ENCODE peak calls at places on chromosomes 13 and 19, in four cellular contexts. T, U, D and G are unnamed samples.
A peak's percentile ranks its signal among the peaks of the same experiment; 100 is the strongest.

GRCh38 chr13:66992183-66992582 is 238.0 kb downstream of the PCDH9 start:
- DNase-seq in T (no peak), U (peak; percentile 74), D (no peak), G (peak; percentile 60)

GRCh38 chr19:43438291-43439162 is 23.8 kb downstream of the TEX101 start:
- DNase-seq in T (peak; percentile 54), U (no peak), D (no peak), G (no peak)

GRCh38 chr19:2885736-2886135 is 15.0 kb upstream of the ZNF57 start:
- DNase-seq in T (no peak), U (no peak), D (no peak), G (no peak)

GRCh38 chr19:8571006-8571411 is 6.2 kb downstream of the MYO1F start:
- DNase-seq in T (peak; percentile 84), U (peak; percentile 48), D (no peak), G (no peak)

GRCh38 chr19:47310819-47311218 is 1.2 kb downstream of the C5AR1 start:
- DNase-seq in T (no peak), U (no peak), D (no peak), G (no peak)

GRCh38 chr19:14091885-14092462 is 1.4 kb upstream of the SAMD1 start:
- DNase-seq in T (peak; percentile 74), U (no peak), D (no peak), G (no peak)

GRCh38 chr13:40813662-40814454 is 24.4 kb downstream of the SLC25A15 start:
- DNase-seq in T (no peak), U (peak; percentile 22), D (no peak), G (no peak)

GRCh38 chr13:109768616-109769015 is 17.8 kb downstream of the IRS2 start:
- DNase-seq in T (no peak), U (no peak), D (no peak), G (no peak)

GRCh38 chr19:11018743-11019142 is 57.9 kb downstream of the SMARCA4 start:
- DNase-seq in T (no peak), U (no peak), D (no peak), G (no peak)

DNA sequence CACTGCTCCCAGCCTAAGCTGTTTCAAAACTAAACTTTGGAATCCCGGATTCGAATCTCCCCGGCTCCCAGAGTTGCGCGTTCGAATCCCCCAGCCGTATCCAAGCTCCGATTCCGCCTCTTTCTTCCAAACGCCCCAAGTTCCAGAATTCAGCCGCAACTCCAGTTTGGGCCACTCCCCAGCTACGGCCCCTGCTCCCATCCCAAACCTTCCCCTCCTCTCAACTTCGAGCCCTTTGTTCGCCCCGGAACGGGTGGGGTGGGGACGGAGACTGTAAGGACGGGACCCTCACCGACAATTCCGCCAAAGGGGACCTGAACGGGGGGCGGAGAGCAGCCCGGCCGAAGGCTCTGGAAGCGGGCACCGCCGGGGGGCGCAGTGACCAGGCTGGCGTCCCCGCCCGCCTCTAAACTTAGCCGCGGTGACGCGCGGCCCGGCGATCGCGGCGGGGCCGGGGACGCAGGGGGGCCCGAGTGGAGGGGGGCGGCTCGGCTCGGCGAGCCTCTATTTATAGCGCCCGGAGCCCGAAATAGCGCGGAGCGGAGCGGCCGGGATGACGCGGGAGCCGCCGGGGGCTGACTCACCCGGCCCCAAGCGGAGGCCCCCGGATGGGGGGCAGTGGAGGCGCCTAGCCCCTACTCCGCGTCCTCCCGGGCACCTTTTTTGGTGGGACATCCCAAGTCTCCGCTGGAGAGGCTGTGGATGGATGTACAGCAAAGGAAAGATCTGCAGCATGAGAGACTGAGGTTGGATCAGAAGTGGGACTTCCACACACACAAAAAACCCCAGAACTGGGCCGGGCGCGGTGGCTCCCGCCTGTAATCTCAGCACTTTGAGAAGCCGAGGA is 4.9 kb upstream of the ERCC1 start:
- DNase-seq in T (no peak), U (peak; percentile 64), D (no peak), G (no peak)
- TF ChIP-seq CTCF in T (peak; percentile 14), U (peak; percentile 61), D (no peak), G (peak; percentile 59)

DNA sequence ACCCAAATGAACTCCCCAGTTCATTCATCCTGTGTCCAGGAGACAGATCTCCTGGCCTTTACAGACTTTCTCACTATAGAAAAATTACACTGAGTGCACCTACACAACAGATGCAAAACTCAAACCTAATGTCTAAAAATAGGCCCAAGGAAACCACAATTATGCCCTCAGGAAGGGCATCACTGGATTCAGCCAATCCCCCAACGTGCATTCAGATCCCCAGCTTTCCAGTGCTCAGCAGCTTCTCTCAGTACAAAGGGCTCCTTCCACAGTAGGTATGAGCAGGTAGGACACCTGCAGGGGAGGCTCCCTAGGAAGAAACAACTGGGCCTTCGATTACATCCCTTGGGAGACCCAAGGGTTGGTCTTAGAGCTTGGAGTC is 2.1 kb downstream of the ZNF709 start:
- DNase-seq in T (no peak), U (no peak), D (no peak), G (no peak)
- H3K4me3 ChIP-seq in T (no peak overlapping the region), U (no peak overlapping the region), D (no peak overlapping the region), G (no peak overlapping the region)

GRCh38 chr19:40523322-40524047 is 53.2 kb upstream of the SHKBP1 start:
- DNase-seq in T (peak; percentile 89), U (peak; percentile 31), D (no peak), G (no peak)

GRCh38 chr19:40524655-40525054 is 52.0 kb upstream of the SHKBP1 start:
- DNase-seq in T (no peak), U (no peak), D (no peak), G (no peak)

GRCh38 chr19:40524133-40524549 is 52.5 kb upstream of the SHKBP1 start:
- DNase-seq in T (no peak), U (no peak), D (no peak), G (no peak)

GRCh38 chr19:40519352-40520322 is 52.8 kb downstream of the SPTBN4 start:
- DNase-seq in T (no peak), U (no peak), D (no peak), G (no peak)

GRCh38 chr19:40521276-40521675 is 54.5 kb downstream of the SPTBN4 start:
- DNase-seq in T (no peak), U (peak; percentile 15), D (no peak), G (no peak)
- TF ChIP-seq CTCF in T (peak; percentile 18), U (peak; percentile 49), D (peak; percentile 12), G (peak; percentile 45)

GRCh38 chr19:22517496-22518411 is 95.6 kb upstream of the ZNF98 start:
- DNase-seq in T (no peak), U (no peak), D (no peak), G (no peak)

GRCh38 chr19:22515435-22515834 is 93.3 kb upstream of the ZNF98 start:
- DNase-seq in T (no peak), U (no peak), D (no peak), G (no peak)

GRCh38 chr19:22523940-22524339 is 101.8 kb upstream of the ZNF98 start:
- DNase-seq in T (no peak), U (no peak), D (no peak), G (no peak)

GRCh38 chr19:22519152-22519551 is 97.0 kb upstream of the ZNF98 start:
- DNase-seq in T (no peak), U (no peak), D (no peak), G (no peak)
- H3K4me3 ChIP-seq in T (no peak overlapping the region), U (no peak overlapping the region), D (no peak overlapping the region), G (no peak overlapping the region)

GRCh38 chr19:38376576-38376975 is 2.2 kb downstream of the PSMD8 start:
- DNase-seq in T (no peak), U (no peak), D (no peak), G (no peak)

GRCh38 chr19:38375098-38375493 is 725 bp downstream of the PSMD8 start:
- DNase-seq in T (no peak), U (no peak), D (no peak), G (no peak)

GRCh38 chr19:38373907-38374331 is 452 bp upstream of the PSMD8 start:
- DNase-seq in T (no peak), U (no peak), D (no peak), G (no peak)

GRCh38 chr19:38375748-38376147 is 1.4 kb downstream of the PSMD8 start:
- DNase-seq in T (no peak), U (no peak), D (no peak), G (no peak)

DNA sequence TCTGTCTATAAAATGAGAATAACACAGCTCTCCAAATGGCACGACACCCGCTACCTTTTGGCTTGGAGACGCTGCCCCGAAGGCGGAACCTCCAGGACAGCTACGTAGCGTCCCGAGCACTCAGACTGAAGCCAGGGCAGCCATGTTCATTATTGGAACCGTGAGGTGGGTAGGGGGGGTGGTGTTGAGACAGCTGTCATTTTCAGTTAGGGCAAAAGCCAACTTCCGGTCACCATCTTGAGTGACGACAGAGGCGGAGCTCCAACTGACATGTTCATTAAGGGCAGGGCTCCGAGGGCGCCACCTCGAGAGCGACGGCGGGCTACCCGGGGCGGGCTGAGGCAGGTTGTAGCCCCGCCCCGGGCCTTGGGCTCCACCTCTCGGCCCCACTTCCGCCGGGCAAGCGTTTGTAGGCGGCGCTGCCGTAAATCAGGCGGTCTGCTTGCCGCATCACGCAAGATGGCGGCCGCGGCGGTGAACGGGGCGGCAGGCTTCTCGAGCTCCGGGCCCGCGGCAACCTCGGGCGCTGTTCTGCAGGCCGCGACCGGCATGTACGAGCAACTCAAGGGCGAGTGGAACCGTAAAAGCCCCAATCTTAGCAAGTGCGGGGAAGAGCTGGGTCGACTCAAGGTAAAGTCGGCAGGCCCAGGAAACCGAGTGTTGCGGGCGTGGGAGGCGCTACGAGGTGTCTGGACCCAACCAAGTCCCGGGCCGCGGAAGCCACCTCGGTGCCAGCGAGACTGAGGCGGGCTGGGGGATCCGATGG is at the start of gene PSMD8:
- DNase-seq in T (peak; percentile 100), U (peak; percentile 99), D (peak; percentile 97), G (peak; percentile 91)
- TF ChIP-seq CTCF in T (peak; percentile 15), U (peak; percentile 12), D (no peak), G (peak; percentile 15)

DNA sequence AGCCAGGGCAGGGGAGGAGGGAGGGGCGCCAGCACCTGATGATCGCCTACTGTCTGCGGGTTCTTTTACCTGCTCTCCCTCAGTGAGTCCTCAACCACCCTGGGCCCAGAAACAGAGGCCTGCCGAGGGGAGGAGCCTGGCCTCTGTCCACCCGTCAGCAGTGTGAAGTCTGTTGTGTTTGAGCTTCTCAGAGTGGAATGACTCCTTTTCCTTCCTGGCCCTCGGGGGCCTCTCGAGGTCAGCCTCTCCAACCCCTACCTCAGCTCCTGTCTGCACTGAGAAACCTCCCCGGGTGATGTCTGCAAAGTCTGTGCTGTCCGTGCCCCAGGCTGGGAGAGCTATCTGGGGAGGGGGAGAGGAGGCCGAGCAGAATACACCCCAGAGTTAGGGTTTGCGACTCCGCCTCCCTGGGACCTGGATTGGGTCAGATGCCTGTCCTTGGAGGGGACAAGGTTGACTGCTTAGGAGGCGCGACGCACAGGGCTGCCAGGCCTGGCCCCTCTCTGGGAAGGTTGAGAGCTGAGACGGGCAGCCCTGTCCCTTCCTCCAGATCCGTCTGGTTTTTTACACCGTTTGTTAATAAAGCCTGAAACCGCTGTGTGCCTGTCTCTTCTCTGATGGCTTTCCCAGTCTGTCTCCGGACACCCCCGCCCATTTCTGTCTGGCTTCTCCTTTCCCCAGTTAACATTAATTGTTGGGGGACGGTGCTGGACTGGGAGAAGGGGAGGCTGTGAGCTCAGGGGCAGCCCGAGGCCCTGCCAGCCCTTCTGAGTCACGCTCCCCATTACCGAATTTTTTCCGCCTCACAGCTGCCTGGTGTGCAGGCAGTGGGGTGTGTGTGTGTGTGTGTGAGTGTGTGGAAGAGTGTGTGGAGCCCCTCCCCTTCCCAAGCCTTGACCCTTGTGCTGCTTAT is 1.0 kb upstream of the SSC5D start:
- DNase-seq in T (no peak), U (peak; percentile 96), D (no peak), G (peak; percentile 88)
- H3K4me3 ChIP-seq in T (no peak overlapping the region), U (peak overlapping the region; percentile 10), D (no peak overlapping the region), G (peak overlapping the region; percentile 27)

GRCh38 chr19:12294308-12295158 is at the start of gene ZNF44:
- DNase-seq in T (peak; percentile 99), U (peak; percentile 93), D (peak; percentile 92), G (peak; percentile 83)
- TF ChIP-seq CTCF in T (no peak), U (no peak), D (no peak), G (no peak)

GRCh38 chr13:30907167-30907761 is 1.2 kb downstream of the MEDAG start:
- DNase-seq in T (no peak), U (peak; percentile 45), D (no peak), G (no peak)
- H3K4me3 ChIP-seq in T (no peak overlapping the region), U (peak overlapping the region; percentile 22), D (peak overlapping the region; percentile 34), G (peak overlapping the region; percentile 24)